ENCODE peak calls at places on chromosomes 11 and 22, in five cellular contexts. O is lower lobe of right lung, H is uterus, W is fibroblast of mammary gland, R is heart left ventricle. K is an unnamed sample.

GRCh38 chr22:35961480-35961902 is 67.1 kb downstream of the RBFOX2 start:
- DNase-seq in H (peak; percentile 59), O (no peak), R (no peak), W (peak; percentile 76), K (no peak)

GRCh38 chr11:74443071-74443864 is 24.1 kb downstream of the KCNE3 start:
- DNase-seq in W (no peak), R (no peak), O (no peak), H (no peak), K (no peak)

GRCh38 chr11:120385110-120385509 is 48.9 kb downstream of the ARHGEF12 start:
- DNase-seq in O (no peak), H (no peak), W (no peak), R (no peak), K (no peak)

GRCh38 chr11:11798586-11799438 is 43.0 kb upstream of the USP47 start:
- DNase-seq in R (peak; percentile 89), H (peak; percentile 82), O (peak; percentile 86), W (peak; percentile 77), K (peak; percentile 67)

GRCh38 chr11:6326303-6326702 is 6.0 kb upstream of the CAVIN3 start:
- DNase-seq in H (no peak), O (no peak), R (no peak), W (no peak), K (no peak)

GRCh38 chr22:42873361-42873760 is 16.3 kb upstream of the ARFGAP3 start:
- DNase-seq in H (no peak), W (no peak), O (no peak), R (no peak), K (no peak)

GRCh38 chr11:57335343-57336110 is at the start of gene SSRP1:
- DNase-seq in O (peak; percentile 94), H (peak; percentile 86), W (peak; percentile 81), R (peak; percentile 94), K (peak; percentile 77)

GRCh38 chr11:13329670-13330401 is 52.2 kb downstream of the BMAL1 start:
- DNase-seq in O (no peak), R (no peak), W (peak; percentile 46), H (no peak), K (no peak)

GRCh38 chr11:33320814-33321330 is 63.7 kb downstream of the HIPK3 start:
- DNase-seq in H (no peak), W (no peak), O (no peak), R (no peak), K (no peak)

GRCh38 chr11:126153999-126154398 is 57.5 kb downstream of the RPUSD4 start:
- DNase-seq in H (no peak), O (no peak), W (peak; percentile 64), R (no peak), K (no peak)

GRCh38 chr22:22558972-22559603 is at the start of gene PRAME:
- DNase-seq in H (no peak), W (peak; percentile 55), O (peak; percentile 75), R (peak; percentile 80), K (peak; percentile 62)

GRCh38 chr22:27804683-27805297 is 3.2 kb upstream of the MN1 start:
- DNase-seq in O (no peak), R (peak; percentile 82), W (peak; percentile 59), H (peak; percentile 74), K (no peak)

GRCh38 chr22:37213941-37214340 is 1.7 kb upstream of the SSTR3 start:
- DNase-seq in R (no peak), O (peak; percentile 6), W (no peak), H (no peak), K (peak; percentile 9)

GRCh38 chr11:4932751-4933150 is 8.6 kb upstream of the OR51G1 start:
- DNase-seq in W (no peak), O (no peak), R (no peak), H (no peak), K (no peak)

GRCh38 chr22:36467946-36468345 is 13.5 kb downstream of the TXN2 start:
- DNase-seq in O (no peak), W (peak; percentile 94), H (no peak), R (peak; percentile 76), K (no peak)

GRCh38 chr11:2444301-2445106 is at the start of the genes KCNQ1 and TRPM5:
- DNase-seq in R (peak; percentile 84), O (peak; percentile 86), W (no peak), H (no peak), K (peak; percentile 71)

GRCh38 chr11:61149624-61150615 is 11.3 kb downstream of the VPS37C start:
- DNase-seq in H (no peak), W (no peak), R (no peak), O (peak; percentile 62), K (no peak)

GRCh38 chr22:40668611-40669390 is 10.5 kb upstream of the MCHR1 start:
- DNase-seq in W (peak; percentile 92), R (no peak), H (no peak), O (no peak), K (no peak)

GRCh38 chr11:26244207-26244606 is 87.7 kb upstream of the ANO3 start:
- DNase-seq in H (no peak), W (peak; percentile 79), O (no peak), R (no peak), K (no peak)

GRCh38 chr11:20075627-20076026 is 84.6 kb downstream of the DBX1 start:
- DNase-seq in W (no peak), H (no peak), R (no peak), O (no peak), K (no peak)

GRCh38 chr11:75789521-75789920 is 20.9 kb downstream of the DGAT2 start:
- DNase-seq in O (no peak), W (no peak), R (no peak), H (no peak), K (no peak)

GRCh38 chr11:119891392-119891791 is 162.4 kb upstream of the NECTIN1 start:
- DNase-seq in O (no peak), H (no peak), R (peak; percentile 76), W (no peak), K (no peak)

GRCh38 chr11:117668291-117668690 is 128.7 kb downstream of the DSCAML1 start:
- DNase-seq in R (no peak), W (no peak), O (no peak), H (no peak), K (no peak)

GRCh38 chr11:18927550-18928322 is 11.5 kb downstream of the MRGPRX1 start:
- DNase-seq in O (no peak), R (no peak), H (no peak), W (no peak), K (no peak)
- TF ChIP-seq CTCF in O (no peak), R (no peak), H (no peak), W (no peak), K (no peak)

GRCh38 chr11:44632466-44633123 is 67.1 kb downstream of the CD82 start:
- DNase-seq in W (peak; percentile 36), H (no peak), O (no peak), R (no peak), K (no peak)
- TF ChIP-seq CTCF in W (peak; percentile 51), H (peak; percentile 32), O (peak; percentile 56), R (peak; percentile 39), K (no peak)

DNA sequence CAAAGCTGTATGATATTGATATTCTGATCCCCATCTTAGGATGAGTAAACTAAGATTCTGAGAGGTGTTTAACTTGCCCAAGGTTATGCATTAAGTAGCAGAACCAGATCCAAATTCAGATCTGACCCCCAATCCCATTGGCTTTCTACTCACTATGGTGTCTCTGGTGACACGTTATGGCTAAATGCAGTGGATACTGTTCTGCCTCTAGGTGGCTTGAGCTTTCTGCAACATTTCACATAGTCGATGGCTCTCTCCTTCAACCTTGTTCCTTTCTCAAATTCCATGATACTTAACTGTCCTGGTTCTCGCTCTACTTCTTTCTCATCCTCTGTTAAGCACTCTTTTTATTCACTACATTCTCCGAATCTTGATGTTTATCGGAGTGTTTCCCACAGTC is 9.4 kb downstream of the C11orf97 start:
- DNase-seq in H (no peak), W (peak; percentile 40), R (no peak), O (no peak), K (no peak)
- TF ChIP-seq CTCF in H (no peak), W (peak; percentile 62), R (no peak), O (peak; percentile 30), K (no peak)

GRCh38 chr11:105054723-105055492 is 9.8 kb upstream of the CARD16 start:
- DNase-seq in H (no peak), W (no peak), R (no peak), O (no peak), K (no peak)
- TF ChIP-seq CTCF in H (no peak), W (no peak), R (no peak), O (no peak), K (no peak)